ENCODE peak calls at places on chromosomes 13 and 19, in seven cellular contexts. T is ovary; X is GM12865; L is IMR-90; I is cardiac muscle cell; W is CD8-positive, alpha-beta T cell; P is pancreas. G is an unnamed sample.

GRCh38 chr13:110368408-110368807 is 61.3 kb downstream of the COL4A2 start:
- DNase-seq in X (no peak), L (peak), P (no peak), W (no peak), T (no peak), I (no peak), G (no peak)

GRCh38 chr13:33364192-33364591 is 78.6 kb upstream of the STARD13 start:
- DNase-seq in I (no peak), L (no peak), X (no peak), W (no peak), P (no peak), T (no peak), G (no peak)

GRCh38 chr19:55096061-55096701 is 20.5 kb downstream of the EPS8L1 start:
- DNase-seq in I (no peak), X (no peak), L (no peak), P (no peak), W (no peak), T (no peak), G (no peak)

GRCh38 chr19:5358173-5358800 is 17.7 kb upstream of the PTPRS start:
- DNase-seq in W (no peak), L (peak), T (no peak), I (peak), X (no peak), P (no peak), G (peak)

GRCh38 chr13:38753878-38754277 is 67.0 kb downstream of the FREM2 start:
- DNase-seq in T (no peak), L (no peak), X (no peak), W (no peak), P (no peak), I (no peak), G (no peak)

GRCh38 chr19:35076657-35077056 is 35.1 kb downstream of the HPN start:
- DNase-seq in T (no peak), P (no peak), W (no peak), I (no peak), L (no peak), X (no peak), G (no peak)

GRCh38 chr13:85362980-85363379 is 436.2 kb downstream of the SLITRK6 start:
- DNase-seq in T (no peak), W (no peak), I (no peak), P (no peak), L (no peak), X (no peak), G (no peak)

GRCh38 chr13:93714171-93714570 is 487.6 kb downstream of the GPC6 start:
- DNase-seq in W (no peak), P (no peak), L (peak), T (no peak), I (no peak), X (no peak), G (peak)

GRCh38 chr13:36848228-36848982 is 29.4 kb downstream of the RFXAP start:
- DNase-seq in W (no peak), P (no peak), L (peak), X (peak), I (no peak), T (no peak), G (no peak)

GRCh38 chr13:98214707-98215106 is 37.6 kb upstream of the RNF113B start:
- DNase-seq in X (no peak), P (peak), L (no peak), T (no peak), I (no peak), W (no peak), G (peak)

GRCh38 chr13:27279506-27279905 is 8.9 kb downstream of the RASL11A start:
- DNase-seq in T (no peak), W (no peak), X (no peak), L (no peak), I (no peak), P (no peak), G (no peak)

GRCh38 chr19:7874080-7874856 is at the start of gene PRR36:
- DNase-seq in X (no peak), W (no peak), T (peak), L (no peak), P (peak), I (peak), G (peak)

GRCh38 chr13:111902726-111903125 is 164.2 kb upstream of the SOX1 start:
- DNase-seq in L (no peak), X (no peak), I (no peak), W (no peak), P (no peak), T (no peak), G (no peak)

GRCh38 chr19:17797397-17798201 is 2.7 kb downstream of the B3GNT3 start:
- DNase-seq in X (no peak), W (no peak), I (no peak), T (no peak), L (no peak), P (peak), G (peak)

GRCh38 chr13:76683854-76684253 is 202.4 kb downstream of the KCTD12 start:
- DNase-seq in L (no peak), P (no peak), I (no peak), T (no peak), W (no peak), X (no peak), G (no peak)
- H3K4me3 ChIP-seq in L (no peak), P (no peak), I (no peak), T (no peak), W (no peak), X (no peak), G (no peak)

GRCh38 chr13:20474515-20474914 is 51.1 kb downstream of the CRYL1 start:
- DNase-seq in X (no peak), I (no peak), L (no peak), W (no peak), P (no peak), T (no peak), G (no peak)

GRCh38 chr13:20472531-20472930 is 53.1 kb downstream of the CRYL1 start:
- DNase-seq in P (no peak), L (no peak), I (no peak), T (no peak), X (no peak), W (no peak), G (no peak)

GRCh38 chr13:20475927-20476691 is 49.5 kb downstream of the CRYL1 start:
- DNase-seq in P (peak), I (no peak), X (peak), T (no peak), L (no peak), W (peak), G (no peak)

GRCh38 chr13:20473139-20473538 is 52.5 kb downstream of the CRYL1 start:
- DNase-seq in L (peak), X (no peak), W (no peak), T (no peak), P (no peak), I (no peak), G (peak)

DNA sequence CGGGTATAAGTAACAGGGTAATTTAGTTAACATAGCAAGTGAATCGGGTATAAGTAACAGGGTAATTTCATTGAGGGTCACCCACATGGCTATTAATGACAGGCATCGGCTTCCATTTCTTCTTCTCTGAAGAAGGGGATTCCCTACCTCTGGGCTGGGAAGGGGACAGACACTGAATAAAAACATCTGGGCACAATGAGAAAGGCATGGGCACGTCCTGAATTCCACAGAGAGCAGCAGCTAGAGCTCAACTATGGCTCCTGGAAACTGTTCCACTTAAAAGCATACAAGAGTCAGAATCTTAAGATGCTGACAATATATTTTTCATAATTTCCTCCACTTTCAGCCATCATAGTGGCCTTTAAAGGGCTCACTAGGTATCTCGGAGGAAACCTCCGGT is 51.8 kb downstream of the CRYL1 start:
- DNase-seq in L (no peak), I (no peak), W (no peak), T (no peak), X (no peak), P (no peak), G (no peak)
- H3K4me3 ChIP-seq in L (no peak), I (no peak), W (no peak), T (no peak), X (no peak), P (no peak), G (no peak)

GRCh38 chr19:19407640-19407933 is 2.1 kb downstream of the GATAD2A start:
- DNase-seq in T (no peak), P (no peak), I (no peak), W (no peak), X (no peak), L (no peak), G (no peak)
- H3K4me3 ChIP-seq in T (no peak), P (peak), I (no peak), W (peak), X (no peak), L (peak), G (peak)

DNA sequence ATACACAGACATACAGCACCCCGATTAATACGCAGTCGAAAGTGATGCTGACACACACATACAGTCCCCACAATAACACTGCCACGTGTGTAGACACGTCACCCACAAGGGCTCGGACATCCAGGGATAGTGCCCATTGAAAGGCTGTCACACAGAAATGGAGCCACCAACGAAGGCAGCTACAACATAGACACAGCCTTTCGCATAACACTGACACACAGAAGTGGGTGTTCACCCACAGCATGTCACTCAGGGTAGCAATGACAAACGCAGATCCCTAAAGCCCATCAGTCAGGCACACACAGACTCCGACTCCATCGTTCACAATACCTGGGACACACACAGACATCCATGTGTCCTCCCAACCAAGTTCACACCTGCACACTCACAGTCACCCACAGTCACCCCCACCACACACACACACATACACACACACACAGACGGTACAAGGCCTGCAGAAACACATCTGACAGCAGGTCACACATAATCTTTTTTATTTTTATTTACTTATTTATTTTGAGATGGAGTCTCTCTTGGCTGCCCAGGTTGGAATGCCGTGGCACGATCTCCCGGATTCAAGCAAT is 10.4 kb upstream of the NANOS3 start:
- DNase-seq in T (no peak), P (no peak), L (no peak), I (no peak), X (no peak), W (no peak), G (no peak)
- H3K4me3 ChIP-seq in T (no peak), P (peak), L (peak), I (peak), X (no peak), W (peak), G (peak)

DNA sequence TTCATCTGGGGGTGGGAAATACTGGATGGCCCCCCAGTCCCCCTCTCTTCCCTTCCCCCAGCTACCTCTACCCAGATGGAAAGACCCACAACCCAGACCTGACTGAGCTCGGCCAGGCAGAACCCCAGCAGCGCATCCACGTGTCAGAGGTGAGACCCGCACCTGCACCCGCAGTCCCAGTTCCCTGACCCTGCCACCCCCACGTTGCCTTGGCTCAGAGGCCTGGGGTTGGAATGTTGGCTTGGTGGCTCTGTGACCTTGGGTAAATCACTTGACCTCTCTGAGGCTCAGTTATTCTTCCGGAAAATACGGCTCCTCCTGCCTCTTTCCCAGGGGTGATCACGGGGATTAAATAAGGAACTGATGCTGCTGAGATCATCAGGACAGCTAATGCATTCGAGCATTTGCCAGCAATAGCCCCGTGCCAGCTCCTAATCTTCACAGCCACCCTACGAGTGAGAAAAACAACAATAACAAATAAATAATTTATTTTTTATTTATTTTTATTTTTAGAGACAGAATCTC is 12.3 kb downstream of the CBLC start:
- DNase-seq in I (no peak), L (no peak), P (no peak), X (no peak), W (no peak), T (no peak), G (no peak)
- H3K4me3 ChIP-seq in I (no peak), L (no peak), P (no peak), X (no peak), W (no peak), T (no peak), G (no peak)